ENCODE peak calls at places on chromosomes 16 and 17, in seven cellular contexts. S is T-cell; F is stimulated activated CD8-positive, alpha-beta memory T cell treated with anti-CD3 and anti-CD28 coated beads, Interleukin-15, amount 100 ng/mL, for 24 hours; R is skeletal muscle cell; E is activated T-helper 1 cell treated with Interleukin-2 at 50 U/mL for 16 hours; Y is retinal pigment epithelial cell; V is hepatic stellate cell. Z is an unnamed sample.

GRCh38 chr17:78879679-78880186 is 23.3 kb downstream of the CEP295NL start:
- DNase-seq in F (no peak), Y (no peak), S (peak), R (peak), E (no peak), V (peak), Z (no peak)

GRCh38 chr17:51044964-51045363 is 75.7 kb downstream of the SPAG9 start:
- DNase-seq in V (no peak), E (no peak), F (no peak), R (no peak), Y (no peak), S (no peak), Z (no peak)

GRCh38 chr16:3480901-3481695 is 14.2 kb downstream of the C16orf90 start:
- DNase-seq in F (no peak), V (no peak), E (no peak), R (no peak), Y (no peak), S (no peak), Z (no peak)

GRCh38 chr17:82520041-82520910 is 744 bp downstream of the FOXK2 start:
- DNase-seq in E (peak), F (no peak), Y (no peak), S (peak), R (no peak), V (peak), Z (no peak)

GRCh38 chr17:78172284-78173024 is 4.1 kb downstream of the SYNGR2 start:
- DNase-seq in E (no peak), Y (no peak), F (no peak), V (no peak), R (no peak), S (no peak), Z (no peak)

GRCh38 chr17:67194134-67194533 is 50.9 kb downstream of the HELZ start:
- DNase-seq in E (no peak), V (peak), F (no peak), S (no peak), Y (peak), R (no peak), Z (no peak)

GRCh38 chr17:11274106-11274505 is 33.1 kb downstream of the SHISA6 start:
- DNase-seq in E (no peak), F (no peak), V (no peak), R (no peak), S (no peak), Y (no peak), Z (no peak)

GRCh38 chr16:55622930-55623561 is 32.7 kb upstream of the SLC6A2 start:
- DNase-seq in S (no peak), F (no peak), R (no peak), V (no peak), Y (no peak), E (no peak), Z (no peak)

GRCh38 chr17:58575511-58575910 is 61.1 kb upstream of the MTMR4 start:
- DNase-seq in E (no peak), V (no peak), Y (peak), S (no peak), F (no peak), R (peak), Z (no peak)

GRCh38 chr17:1941241-1942065 is 83.7 kb downstream of the RTN4RL1 start:
- DNase-seq in Y (no peak), V (no peak), S (no peak), R (no peak), E (no peak), F (no peak), Z (no peak)

GRCh38 chr17:38443356-38444026 is 15.2 kb downstream of the ARHGAP23 start:
- DNase-seq in V (no peak), S (no peak), E (no peak), F (no peak), Y (no peak), R (no peak), Z (no peak)

GRCh38 chr17:7842950-7843535 is 9.0 kb downstream of the KDM6B start:
- DNase-seq in S (peak), F (peak), E (no peak), V (no peak), R (peak), Y (no peak), Z (no peak)

GRCh38 chr16:2919511-2920255 is 8.0 kb downstream of the FLYWCH1 start:
- DNase-seq in Y (no peak), E (peak), R (no peak), S (peak), V (peak), F (no peak), Z (peak)

GRCh38 chr17:74759941-74760340 is 11.5 kb downstream of the NHERF1 start:
- DNase-seq in S (no peak), Y (no peak), E (no peak), R (no peak), V (no peak), F (no peak), Z (peak)

GRCh38 chr16:22252317-22252716 is 44.9 kb upstream of the POLR3E start:
- DNase-seq in E (no peak), Y (no peak), S (no peak), R (no peak), F (no peak), V (no peak), Z (no peak)

GRCh38 chr16:12729448-12729847 is 74.2 kb downstream of the CPPED1 start:
- DNase-seq in V (no peak), E (no peak), Y (no peak), F (no peak), S (no peak), R (peak), Z (no peak)

GRCh38 chr17:40903129-40903847 is 18.2 kb upstream of the KRT20 start:
- DNase-seq in V (peak), F (no peak), Y (no peak), E (no peak), S (no peak), R (no peak), Z (no peak)

GRCh38 chr16:31204871-31205666 is 2.5 kb upstream of the PYCARD start:
- DNase-seq in F (no peak), E (no peak), V (no peak), S (no peak), Y (no peak), R (no peak), Z (no peak)

GRCh38 chr16:84827897-84828296 is 8.1 kb downstream of the CRISPLD2 start:
- DNase-seq in R (no peak), Y (no peak), S (no peak), F (no peak), E (no peak), V (no peak), Z (no peak)

Z was measured in D721Med.